ENCODE peak calls at places on chromosomes 6 and 20, in nine cellular contexts. B is right cardiac atrium; M is tibial artery; S is transverse colon; V is HCT116; T is MG63; Z is CD8-positive, alpha-beta T cell; R is CD4-positive, alpha-beta T cell; J is small intestine. W is an unnamed sample.

GRCh38 chr6:158869010-158869603 is 49.9 kb upstream of the EZR start:
- DNase-seq in B (no peak), M (peak; percentile 29), S (no peak), V (peak; percentile 89), T (no peak), Z (no peak), R (no peak), J (peak; percentile 82), W (peak; percentile 70)

GRCh38 chr6:37314803-37315515 is 38.8 kb upstream of the RNF8 start:
- DNase-seq in B (peak; percentile 56), M (no peak), S (peak; percentile 12), V (peak; percentile 7), T (peak; percentile 24), Z (no peak), R (peak; percentile 18), J (peak; percentile 53), W (peak; percentile 46)

GRCh38 chr6:170292111-170292777 is 1.4 kb upstream of the DLL1 start:
- DNase-seq in B (no peak), M (no peak), S (no peak), V (no peak), T (no peak), Z (no peak), R (no peak), J (no peak), W (no peak)

GRCh38 chr6:152110878-152111820 is 303.7 kb downstream of the ESR1 start:
- DNase-seq in B (peak; percentile 85), M (peak; percentile 46), S (no peak), V (no peak), T (no peak), Z (no peak), R (no peak), J (no peak), W (peak; percentile 78)

GRCh38 chr20:48550814-48551213 is 277.0 kb downstream of the PREX1 start:
- DNase-seq in B (no peak), M (no peak), S (no peak), V (no peak), T (peak; percentile 55), Z (no peak), R (no peak), J (no peak), W (no peak)

GRCh38 chr20:49541733-49542513 is 26.0 kb downstream of the PTGIS start:
- DNase-seq in B (peak; percentile 76), M (peak; percentile 78), S (peak; percentile 73), V (peak; percentile 67), T (peak; percentile 52), Z (peak; percentile 33), R (peak; percentile 22), J (peak; percentile 83), W (peak; percentile 53)

GRCh38 chr20:38242848-38243449 is 17.6 kb downstream of the KIAA1755 start:
- DNase-seq in B (no peak), M (no peak), S (no peak), V (peak; percentile 48), T (no peak), Z (no peak), R (no peak), J (no peak), W (no peak)

GRCh38 chr6:96468681-96469224 is 52.9 kb upstream of the UFL1 start:
- DNase-seq in B (peak; percentile 15), M (no peak), S (peak; percentile 16), V (no peak), T (no peak), Z (no peak), R (no peak), J (no peak), W (peak; percentile 6)

GRCh38 chr6:143325379-143326140 is 124.9 kb downstream of the ADAT2 start:
- DNase-seq in B (no peak), M (no peak), S (no peak), V (no peak), T (peak; percentile 9), Z (no peak), R (no peak), J (no peak), W (peak; percentile 74)

GRCh38 chr20:49447946-49448809 is 34.3 kb downstream of the KCNB1 start:
- DNase-seq in B (peak; percentile 84), M (peak; percentile 67), S (no peak), V (no peak), T (no peak), Z (no peak), R (no peak), J (no peak), W (peak; percentile 10)

GRCh38 chr20:46701556-46701955 is 7.9 kb upstream of the SLC2A10 start:
- DNase-seq in B (no peak), M (no peak), S (no peak), V (no peak), T (no peak), Z (no peak), R (no peak), J (no peak), W (no peak)

GRCh38 chr6:64280569-64280968 is 645.0 kb downstream of the PHF3 start:
- DNase-seq in B (no peak), M (no peak), S (peak; percentile 19), V (no peak), T (peak; percentile 8), Z (no peak), R (no peak), J (no peak), W (peak; percentile 79)

GRCh38 chr20:35146299-35146921 is 726 bp downstream of the EDEM2 start:
- DNase-seq in B (peak; percentile 61), M (no peak), S (no peak), V (no peak), T (peak; percentile 34), Z (no peak), R (peak; percentile 11), J (no peak), W (no peak)

GRCh38 chr6:141451508-141452353 is 681.0 kb upstream of the GJE1 start:
- DNase-seq in B (no peak), M (no peak), S (no peak), V (peak; percentile 3), T (peak; percentile 75), Z (no peak), R (no peak), J (no peak), W (peak; percentile 87)

GRCh38 chr20:4412216-4412615 is 309.5 kb upstream of the PRND start:
- DNase-seq in B (no peak), M (no peak), S (no peak), V (no peak), T (no peak), Z (no peak), R (no peak), J (no peak), W (no peak)

GRCh38 chr6:15421945-15422733 is 176.3 kb downstream of the JARID2 start:
- DNase-seq in B (no peak), M (no peak), S (no peak), V (no peak), T (no peak), Z (no peak), R (no peak), J (no peak), W (no peak)

GRCh38 chr20:5642155-5642981 is 107.8 kb upstream of the SHLD1 start:
- DNase-seq in B (no peak), M (peak; percentile 34), S (peak; percentile 42), V (no peak), T (peak; percentile 13), Z (no peak), R (no peak), J (peak; percentile 45), W (peak; percentile 53)

DNA sequence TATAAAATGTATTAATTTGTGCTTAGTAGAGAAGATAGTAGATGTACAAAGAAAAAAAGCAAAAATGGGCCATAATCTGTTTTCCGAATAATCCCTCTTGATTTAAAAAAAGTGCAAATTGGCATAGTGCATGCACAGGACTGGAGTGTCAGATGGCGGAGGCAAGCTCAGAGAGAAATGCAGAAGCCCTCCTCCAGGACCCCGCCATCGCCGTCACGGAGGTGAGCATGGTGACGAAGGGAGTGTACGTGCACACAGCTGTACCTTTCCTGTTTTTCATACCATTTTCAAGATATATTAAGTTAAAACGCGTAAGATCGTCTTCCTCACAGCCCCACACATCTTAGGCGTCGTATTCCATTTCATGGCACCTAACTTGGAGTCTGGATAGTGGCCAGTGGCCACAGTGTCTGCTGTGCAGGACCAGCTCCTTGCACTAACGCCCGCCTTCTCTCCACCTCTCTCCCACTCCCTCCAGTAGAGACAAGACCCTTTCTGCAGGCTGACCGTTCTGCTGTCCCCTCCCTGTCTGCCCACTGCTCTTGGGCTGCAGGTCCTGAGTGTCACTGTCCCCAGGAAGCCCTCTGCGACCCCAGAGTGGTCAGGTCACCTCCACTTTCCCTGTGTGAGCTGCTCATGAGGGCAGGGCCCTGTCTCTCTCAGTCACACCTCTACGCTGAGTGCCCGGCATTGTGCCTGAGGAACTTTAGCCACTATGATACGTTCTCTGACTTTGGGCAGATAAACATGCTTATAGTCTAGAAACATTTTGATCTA is 9.8 kb downstream of the DUSP22 start:
- DNase-seq in B (no peak), M (no peak), S (no peak), V (no peak), T (no peak), Z (no peak), R (no peak), J (no peak), W (no peak)
- H3K9me3 ChIP-seq in B (no peaks in the 10 kb centered on the region), M (no peaks in the 10 kb centered on the region), S (no peaks in the 10 kb centered on the region), V (peaks cover 13% of the 10 kb centered on the region), T (no peaks in the 10 kb centered on the region), Z (no peaks in the 10 kb centered on the region), R (no peaks in the 10 kb centered on the region), J (no peaks in the 10 kb centered on the region), W (no peaks in the 10 kb centered on the region)

DNA sequence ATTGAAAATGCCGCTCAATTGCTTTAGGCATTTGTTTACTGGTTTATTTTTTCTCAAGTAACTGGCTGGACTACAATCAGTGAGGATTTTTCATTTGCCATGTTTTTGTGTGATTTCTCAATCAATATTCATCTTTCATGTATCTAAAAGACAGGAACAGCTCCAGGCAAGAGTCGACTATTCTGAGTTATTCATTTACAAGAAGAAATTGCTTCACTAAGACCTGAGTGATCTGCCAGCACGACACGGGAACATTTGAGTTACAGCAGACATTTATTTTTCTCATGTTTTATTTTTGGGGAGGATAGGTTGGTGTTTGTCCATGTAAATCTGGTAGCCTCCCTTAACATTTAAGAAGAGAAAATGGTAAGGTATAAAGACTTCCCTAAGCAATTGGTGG is 124.1 kb downstream of the CBLN4 start:
- DNase-seq in B (no peak), M (no peak), S (no peak), V (no peak), T (no peak), Z (no peak), R (no peak), J (no peak), W (no peak)
- H3K9me3 ChIP-seq in B (no peaks in the 10 kb centered on the region), M (no peaks in the 10 kb centered on the region), S (no peaks in the 10 kb centered on the region), V (peaks cover 20% of the 10 kb centered on the region), T (no peaks in the 10 kb centered on the region), Z (no peaks in the 10 kb centered on the region), R (peaks cover 5% of the 10 kb centered on the region), J (no peaks in the 10 kb centered on the region), W (no peaks in the 10 kb centered on the region)

GRCh38 chr6:36201612-36202011 is 5.1 kb downstream of the BRPF3 start:
- DNase-seq in B (no peak), M (no peak), S (no peak), V (no peak), T (no peak), Z (no peak), R (no peak), J (no peak), W (no peak)
- H3K9me3 ChIP-seq in B (no peaks in the 10 kb centered on the region), M (no peaks in the 10 kb centered on the region), S (no peaks in the 10 kb centered on the region), V (no peaks in the 10 kb centered on the region), T (no peaks in the 10 kb centered on the region), Z (no peaks in the 10 kb centered on the region), R (no peaks in the 10 kb centered on the region), J (no peaks in the 10 kb centered on the region), W (no peaks in the 10 kb centered on the region)

DNA sequence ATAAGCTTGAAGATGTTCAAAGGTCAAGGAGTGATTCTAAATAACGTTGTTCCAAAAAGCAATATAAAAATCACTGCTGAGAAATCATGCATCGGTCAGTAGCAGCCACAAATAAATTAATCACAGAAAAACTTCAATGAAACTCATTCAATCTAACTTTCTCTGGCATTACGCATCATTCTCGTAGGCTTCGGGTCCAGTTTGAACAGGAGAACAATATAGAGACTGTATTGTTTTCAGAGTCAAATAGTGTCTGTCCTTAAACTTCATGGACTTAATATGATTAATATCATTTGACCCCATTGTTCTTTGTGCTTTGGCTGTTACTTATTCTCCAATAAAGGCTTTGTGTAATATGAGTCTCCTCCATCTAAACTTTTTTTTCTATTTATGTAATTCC is 200.4 kb downstream of the C6orf118 start:
- DNase-seq in B (no peak), M (no peak), S (no peak), V (no peak), T (no peak), Z (no peak), R (no peak), J (no peak), W (no peak)
- H3K9me3 ChIP-seq in B (no peaks in the 10 kb centered on the region), M (no peaks in the 10 kb centered on the region), S (peaks cover 5% of the 10 kb centered on the region), V (no peaks in the 10 kb centered on the region), T (peaks cover 4% of the 10 kb centered on the region), Z (no peaks in the 10 kb centered on the region), R (peaks cover 2% of the 10 kb centered on the region), J (no peaks in the 10 kb centered on the region), W (no peaks in the 10 kb centered on the region)